ENCODE peak calls at places on chromosomes 16 and 17, in ten cellular contexts. M, U, T, R, W, H, C, A, V and Q are unnamed samples. For H3K4me1, the result is how much of the 10 kb centered on the place peaks cover.

GRCh38 chr17:65078441-65079160 is 22.1 kb upstream of the GNA13 start:
- DNase-seq in H (peak), M (peak), U (peak), R (no peak), A (peak), C (no peak), T (no peak), V (no peak), W (no peak), Q (no peak)

GRCh38 chr17:58153046-58153445 is 4.9 kb downstream of the OR4D1 start:
- DNase-seq in W (no peak), V (no peak), C (no peak), M (no peak), U (no peak), T (no peak), H (no peak), A (no peak), R (no peak), Q (no peak)

GRCh38 chr17:1423456-1424135 is 23.6 kb upstream of the YWHAE start:
- DNase-seq in C (peak), V (no peak), W (no peak), U (peak), T (no peak), A (no peak), M (no peak), R (no peak), H (peak), Q (no peak)

GRCh38 chr16:28924399-28924761 is 658 bp downstream of the RABEP2 start:
- DNase-seq in A (no peak), H (no peak), V (no peak), C (no peak), M (no peak), W (no peak), U (no peak), R (no peak), T (no peak), Q (no peak)

GRCh38 chr16:19131809-19132777 is 18.3 kb downstream of the ITPRIPL2 start:
- DNase-seq in A (no peak), R (no peak), T (no peak), C (no peak), U (peak), M (no peak), W (no peak), H (no peak), V (peak), Q (no peak)

GRCh38 chr17:82964851-82965341 is 114.5 kb upstream of the METRNL start:
- DNase-seq in A (no peak), M (no peak), V (no peak), C (no peak), H (no peak), W (no peak), T (no peak), U (no peak), R (no peak), Q (peak)

GRCh38 chr16:54431041-54431996 is 144.7 kb upstream of the IRX3 start:
- DNase-seq in V (no peak), T (no peak), C (no peak), R (no peak), M (no peak), U (peak), H (peak), W (no peak), A (peak), Q (no peak)

GRCh38 chr17:948284-948852 is 31.2 kb downstream of the NXN start:
- DNase-seq in H (no peak), T (no peak), W (no peak), U (no peak), R (peak), A (no peak), C (no peak), V (peak), M (no peak), Q (no peak)

GRCh38 chr17:69314246-69315030 is 12.5 kb downstream of the ABCA5 start:
- DNase-seq in M (no peak), V (no peak), U (no peak), A (no peak), R (peak), H (no peak), T (no peak), C (no peak), W (no peak), Q (no peak)

GRCh38 chr17:81551458-81552243 is 502 bp downstream of the FAAP100 start:
- DNase-seq in U (peak), T (peak), W (no peak), M (peak), R (peak), V (no peak), A (peak), H (no peak), C (peak), Q (peak)

GRCh38 chr16:65634833-65635232 is 513.0 kb upstream of the CDH11 start:
- DNase-seq in W (no peak), H (no peak), R (no peak), A (no peak), V (no peak), T (no peak), U (no peak), M (no peak), C (no peak), Q (no peak)

GRCh38 chr16:2954647-2955381 is 9.3 kb upstream of the KREMEN2 start:
- DNase-seq in W (no peak), T (no peak), A (no peak), H (no peak), C (no peak), M (no peak), U (no peak), R (no peak), V (no peak), Q (no peak)

GRCh38 chr17:75826561-75827290 is 17.5 kb downstream of the UNC13D start:
- DNase-seq in R (no peak), T (no peak), U (no peak), V (peak), M (no peak), H (no peak), W (no peak), C (no peak), A (no peak), Q (peak)

GRCh38 chr17:76408037-76408849 is 23.8 kb downstream of the SPHK1 start:
- DNase-seq in C (peak), R (peak), H (no peak), U (peak), T (peak), A (peak), W (no peak), V (peak), M (peak), Q (peak)

GRCh38 chr17:64213995-64214507 is 49.0 kb downstream of the TEX2 start:
- DNase-seq in W (no peak), C (no peak), T (no peak), H (peak), U (peak), R (no peak), A (no peak), M (no peak), V (no peak), Q (no peak)

GRCh38 chr16:14629612-14629918 is 495 bp downstream of the PARN start:
- DNase-seq in U (peak), H (no peak), A (peak), T (no peak), C (no peak), V (peak), M (no peak), R (no peak), W (no peak), Q (no peak)

GRCh38 chr17:17236295-17237025 is 508 bp downstream of the FLCN start:
- DNase-seq in M (peak), V (peak), C (peak), H (peak), T (peak), W (no peak), U (peak), A (peak), R (peak), Q (no peak)

GRCh38 chr17:44919885-44920564 is 4.7 kb upstream of the GFAP start:
- DNase-seq in U (peak), R (peak), H (peak), A (peak), C (peak), W (no peak), M (peak), T (peak), V (peak), Q (peak)

GRCh38 chr17:14150604-14151003 is 81.3 kb downstream of the COX10 start:
- DNase-seq in C (no peak), T (no peak), W (no peak), H (no peak), U (no peak), M (no peak), R (no peak), A (no peak), V (no peak), Q (no peak)

GRCh38 chr17:68061512-68062313 is 26.2 kb downstream of the KPNA2 start:
- DNase-seq in U (peak), H (no peak), V (no peak), A (no peak), W (no peak), T (no peak), R (no peak), C (no peak), M (peak), Q (no peak)

GRCh38 chr17:15261818-15262290 is 3.3 kb downstream of the PMP22 start:
- DNase-seq in A (peak), V (peak), T (no peak), W (no peak), H (peak), U (peak), C (no peak), M (no peak), R (peak), Q (no peak)

GRCh38 chr17:30812218-30813177 is 12.0 kb downstream of the CRLF3 start:
- DNase-seq in A (peak), V (no peak), M (peak), R (no peak), W (peak), U (peak), T (no peak), C (no peak), H (peak), Q (no peak)

GRCh38 chr17:44310612-44311376 is 2.4 kb downstream of the RUNDC3A start:
- DNase-seq in R (no peak), V (no peak), A (no peak), C (no peak), W (no peak), H (no peak), M (no peak), U (no peak), T (no peak), Q (no peak)

GRCh38 chr16:73199214-73199613 is 151.3 kb upstream of the ZFHX3 start:
- DNase-seq in M (no peak), C (no peak), U (no peak), A (no peak), W (no peak), T (no peak), H (no peak), R (no peak), V (no peak), Q (no peak)

GRCh38 chr17:63698381-63698885 is 1.5 kb downstream of the LIMD2 start:
- DNase-seq in M (no peak), C (no peak), T (no peak), H (no peak), V (no peak), W (no peak), R (no peak), A (no peak), U (no peak), Q (peak)

GRCh38 chr16:3099732-3100499 is 822 bp upstream of the ZSCAN10 start:
- DNase-seq in H (peak), A (peak), V (peak), W (peak), C (peak), T (peak), U (peak), R (peak), M (peak), Q (peak)

GRCh38 chr17:31433091-31433790 is 41.8 kb downstream of the RAB11FIP4 start:
- DNase-seq in H (no peak), C (no peak), M (no peak), A (no peak), U (no peak), V (no peak), R (no peak), T (no peak), W (no peak), Q (no peak)

GRCh38 chr16:57941016-57941656 is 29.8 kb downstream of the CNGB1 start:
- DNase-seq in A (peak), W (no peak), H (peak), T (no peak), V (no peak), C (peak), M (no peak), R (no peak), U (peak), Q (no peak)

GRCh38 chr17:82959990-82960418 is 119.4 kb upstream of the METRNL start:
- DNase-seq in C (no peak), V (no peak), R (no peak), U (no peak), M (no peak), H (no peak), W (no peak), A (no peak), T (no peak), Q (no peak)

GRCh38 chr16:49459953-49460735 is 86.5 kb downstream of the C16orf78 start:
- DNase-seq in W (no peak), H (no peak), T (no peak), U (no peak), A (no peak), V (no peak), M (no peak), R (no peak), C (no peak), Q (no peak)

GRCh38 chr16:49462989-49463371 is 89.4 kb downstream of the C16orf78 start:
- DNase-seq in C (no peak), V (no peak), M (no peak), A (no peak), W (no peak), R (no peak), H (no peak), T (no peak), U (no peak), Q (peak)

GRCh38 chr16:49461517-49461951 is 87.9 kb downstream of the C16orf78 start:
- DNase-seq in T (no peak), M (no peak), U (no peak), V (no peak), H (no peak), W (no peak), A (no peak), R (no peak), C (no peak), Q (no peak)

GRCh38 chr16:49462356-49462988 is 88.9 kb downstream of the C16orf78 start:
- DNase-seq in C (no peak), W (no peak), U (no peak), M (no peak), V (no peak), H (no peak), T (no peak), A (no peak), R (no peak), Q (no peak)

GRCh38 chr16:49460786-49461470 is 87.3 kb downstream of the C16orf78 start:
- DNase-seq in T (no peak), V (no peak), M (no peak), H (no peak), A (no peak), U (no peak), C (no peak), W (no peak), R (no peak), Q (no peak)
- H3K4me1 ChIP-seq in T (under half), V (under half), M (under half), H (under half), A (under half), U (under half), C (under half), W (under half), R (under half), Q (half or more)

GRCh38 chr16:55534773-55535172 is 25.9 kb downstream of the LPCAT2 start:
- DNase-seq in W (no peak), M (no peak), U (no peak), A (no peak), V (no peak), C (no peak), R (no peak), T (no peak), H (no peak), Q (no peak)
- H3K4me2 ChIP-seq in W (peak), M (no peak), U (no peak), A (no peak), V (no peak), C (no peak), R (no peak), T (no peak), H (no peak), Q (no peak)

GRCh38 chr16:15970202-15970601 is 20.8 kb downstream of the ABCC1 start:
- DNase-seq in V (peak), T (no peak), C (no peak), H (no peak), R (peak), M (no peak), W (no peak), U (no peak), A (no peak), Q (peak)
- H3K4me1 ChIP-seq in V (under half), T (under half), C (under half), H (under half), R (under half), M (under half), W (under half), U (under half), A (under half), Q (under half)

DNA sequence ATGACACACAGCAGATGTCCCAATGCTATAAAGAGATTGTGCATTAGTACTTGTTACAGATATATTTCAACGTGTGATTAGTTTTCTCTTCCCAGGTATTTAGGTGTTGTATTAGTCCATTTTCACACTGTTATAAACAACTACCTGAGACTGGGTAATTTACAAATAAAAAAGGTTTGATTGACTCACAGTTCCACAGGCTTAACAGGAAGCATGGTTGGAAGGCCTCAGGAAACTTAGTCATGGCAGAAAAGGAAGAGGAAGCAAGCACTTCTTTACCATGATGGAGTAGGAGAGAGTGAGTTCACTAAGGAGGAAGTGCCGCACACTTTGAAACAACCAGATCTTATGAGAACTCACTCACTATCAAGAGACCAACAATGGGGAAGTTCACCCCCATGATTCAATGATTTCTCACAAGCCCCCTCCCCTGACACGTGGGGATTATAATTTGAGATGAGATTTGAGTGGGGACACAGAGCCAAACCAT is 1343.7 kb upstream of the GOT2 start:
- DNase-seq in A (no peak), H (no peak), R (no peak), U (no peak), C (no peak), T (no peak), M (no peak), V (no peak), W (no peak), Q (no peak)
- H3K4me2 ChIP-seq in A (no peak), H (no peak), R (no peak), U (no peak), C (no peak), T (no peak), M (no peak), V (no peak), W (no peak), Q (no peak)

DNA sequence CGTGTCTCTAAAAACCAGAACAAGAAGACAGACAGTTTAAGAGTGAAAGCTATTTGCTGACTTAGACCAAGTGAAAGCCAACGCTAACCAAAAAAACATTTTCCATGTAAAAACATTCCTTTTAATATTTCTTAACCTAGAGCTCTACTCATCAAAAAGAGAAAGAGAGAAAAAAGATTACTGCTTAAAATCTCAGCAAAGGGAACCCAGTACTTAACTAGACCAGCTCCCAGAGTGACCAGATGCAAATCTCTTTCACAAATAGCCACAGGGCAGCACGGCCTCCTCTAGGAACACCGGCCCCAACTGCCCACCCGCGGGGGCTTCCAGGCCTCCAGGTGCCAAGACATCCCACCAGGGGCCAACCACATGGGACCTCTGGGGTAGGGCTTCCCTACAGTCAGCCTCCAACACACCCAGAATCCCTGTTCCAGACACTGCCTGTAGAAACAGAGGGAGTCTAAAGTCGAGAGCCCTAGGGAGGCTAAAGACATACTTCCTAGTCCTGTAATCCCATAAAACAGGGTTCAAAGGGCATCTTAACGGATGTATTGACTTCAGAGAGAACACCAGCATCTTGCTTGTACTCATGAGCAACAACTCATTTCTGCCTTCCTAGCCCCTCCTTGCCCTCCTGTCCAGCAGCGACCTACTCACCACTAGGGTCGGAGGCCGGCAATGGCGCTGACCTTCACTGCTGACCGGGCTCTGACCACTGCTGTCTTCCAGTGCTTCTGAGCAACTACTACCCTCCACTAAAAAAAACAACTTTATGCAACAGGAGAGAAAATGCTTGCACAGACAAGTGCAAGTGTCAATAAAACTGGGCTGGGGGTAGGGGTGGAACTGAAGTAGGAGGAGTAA is 21.3 kb downstream of the ZCCHC14 start:
- DNase-seq in R (peak), C (no peak), W (no peak), A (no peak), M (no peak), V (no peak), T (peak), H (no peak), U (peak), Q (no peak)
- H3K4me1 ChIP-seq in R (under half), C (under half), W (under half), A (under half), M (under half), V (under half), T (under half), H (under half), U (under half), Q (under half)

GRCh38 chr16:69942099-69942491 is 9.0 kb upstream of the CLEC18A start:
- DNase-seq in M (no peak), V (no peak), C (no peak), T (no peak), A (no peak), H (no peak), W (no peak), U (no peak), R (no peak), Q (no peak)

GRCh38 chr16:69939821-69940585 is 11.1 kb upstream of the CLEC18A start:
- DNase-seq in C (no peak), W (no peak), R (no peak), M (no peak), T (no peak), H (no peak), U (no peak), A (no peak), V (no peak), Q (no peak)

GRCh38 chr16:69940676-69941075 is 10.5 kb upstream of the CLEC18A start:
- DNase-seq in U (no peak), W (no peak), T (no peak), V (no peak), A (no peak), R (no peak), C (no peak), M (no peak), H (no peak), Q (no peak)

GRCh38 chr16:69941251-69942098 is 9.7 kb upstream of the CLEC18A start:
- DNase-seq in W (no peak), U (peak), C (no peak), A (no peak), M (no peak), H (no peak), R (no peak), V (no peak), T (no peak), Q (no peak)

DNA sequence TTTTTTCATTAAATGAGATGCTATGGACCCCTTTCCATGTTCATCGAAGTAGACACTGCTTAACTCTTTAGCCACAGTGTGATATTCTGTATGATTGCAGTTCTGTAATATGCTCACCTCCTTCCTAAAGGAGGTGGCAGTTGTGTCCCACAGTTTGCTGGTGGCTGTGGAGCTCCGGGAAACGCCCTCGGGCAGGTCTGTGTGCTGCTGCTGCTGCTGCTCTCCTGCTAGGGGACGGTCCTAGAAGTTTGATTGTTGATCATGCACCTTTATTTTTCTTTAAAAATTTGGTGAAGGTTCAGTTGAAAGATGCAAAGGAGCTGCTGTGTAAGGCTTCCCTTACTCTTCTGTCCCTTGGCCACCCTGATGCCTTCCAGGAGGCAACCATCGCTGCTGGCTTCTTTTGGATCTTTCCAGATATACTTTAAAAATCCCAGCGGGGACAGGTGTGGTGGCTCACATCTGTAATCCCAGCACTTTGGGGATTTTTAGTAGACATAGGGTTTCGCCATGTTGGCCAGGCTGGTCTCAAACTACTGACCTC is 8.4 kb upstream of the CLEC18A start:
- DNase-seq in C (no peak), H (no peak), V (peak), M (no peak), W (no peak), T (no peak), R (no peak), A (no peak), U (no peak), Q (no peak)
- H3K4me2 ChIP-seq in C (no peak), H (no peak), V (no peak), M (no peak), W (no peak), T (no peak), R (peak), A (no peak), U (no peak), Q (no peak)